ENCODE peak calls at places on chromosome 5, in six cellular contexts. N is tibial artery; W is mammary epithelial cell; S is ascending aorta; U is CD4-positive, CD25-positive, alpha-beta regulatory T cell; Q is left ventricle myocardium inferior. P is an unnamed sample.
A peak's percentile ranks its signal among the peaks of the same experiment; 100 is the strongest.

GRCh38 chr5:40909233-40909632 is at the start of gene C7:
- DNase-seq in N (no peak), W (no peak), S (no peak), U (no peak), Q (no peak), P (no peak)

GRCh38 chr5:179858241-179858585 is 404 bp downstream of the MRNIP start:
- DNase-seq in N (peak; percentile 38), W (peak; percentile 48), S (no peak), U (peak; percentile 72), Q (no peak), P (no peak)

GRCh38 chr5:131654309-131654708 is 19.3 kb upstream of the RAPGEF6 start:
- DNase-seq in N (no peak), W (no peak), S (no peak), U (no peak), Q (no peak), P (no peak)

GRCh38 chr5:80516826-80517225 is 28.9 kb downstream of the FAM151B start:
- DNase-seq in N (no peak), W (peak; percentile 97), S (no peak), U (no peak), Q (no peak), P (no peak)

GRCh38 chr5:145324767-145325479 is 510.2 kb downstream of the PRELID2 start:
- DNase-seq in N (no peak), W (no peak), S (no peak), U (no peak), Q (no peak), P (no peak)

GRCh38 chr5:159100928-159101646 is 1.4 kb upstream of the EBF1 start:
- DNase-seq in N (peak; percentile 38), W (no peak), S (no peak), U (no peak), Q (no peak), P (no peak)

GRCh38 chr5:125394661-125395280 is 648.3 kb upstream of the ZNF608 start:
- DNase-seq in N (no peak), W (peak; percentile 83), S (no peak), U (no peak), Q (no peak), P (no peak)

GRCh38 chr5:119340597-119341218 is 15.1 kb upstream of the TNFAIP8 start:
- DNase-seq in N (no peak), W (no peak), S (no peak), U (peak; percentile 93), Q (no peak), P (no peak)

GRCh38 chr5:138918680-138919079 is 43.5 kb upstream of the LRRTM2 start:
- DNase-seq in N (no peak), W (no peak), S (no peak), U (no peak), Q (no peak), P (no peak)

GRCh38 chr5:123528059-123528458 is 16.1 kb downstream of the CSNK1G3 start:
- DNase-seq in N (no peak), W (no peak), S (no peak), U (no peak), Q (no peak), P (no peak)

GRCh38 chr5:3954189-3954588 is 358.6 kb downstream of the IRX1 start:
- DNase-seq in N (no peak), W (no peak), S (no peak), U (no peak), Q (no peak), P (no peak)

GRCh38 chr5:119367502-119368237 is 11.9 kb downstream of the TNFAIP8 start:
- DNase-seq in N (no peak), W (peak; percentile 85), S (no peak), U (peak; percentile 61), Q (no peak), P (no peak)

GRCh38 chr5:176543428-176544182 is 5.5 kb upstream of the CDHR2 start:
- DNase-seq in N (no peak), W (peak; percentile 61), S (no peak), U (peak; percentile 92), Q (peak; percentile 83), P (no peak)

GRCh38 chr5:72366324-72366976 is 46.3 kb downstream of the PTCD2 start:
- DNase-seq in N (peak; percentile 76), W (peak; percentile 61), S (no peak), U (peak; percentile 62), Q (peak; percentile 46), P (peak; percentile 81)

GRCh38 chr5:173764321-173765029 is 123.7 kb upstream of the CPEB4 start:
- DNase-seq in N (peak; percentile 82), W (peak; percentile 92), S (peak; percentile 70), U (peak; percentile 12), Q (peak; percentile 78), P (peak; percentile 93)

GRCh38 chr5:36826694-36827093 is 49.9 kb upstream of the NIPBL start:
- DNase-seq in N (no peak), W (no peak), S (no peak), U (no peak), Q (no peak), P (no peak)
- H3K9me3 ChIP-seq in N (no peaks in the 10 kb centered on the region), W (no peaks in the 10 kb centered on the region), S (no peaks in the 10 kb centered on the region), U (no peaks in the 10 kb centered on the region), Q (peaks cover 15% of the 10 kb centered on the region), P (no peaks in the 10 kb centered on the region)

DNA sequence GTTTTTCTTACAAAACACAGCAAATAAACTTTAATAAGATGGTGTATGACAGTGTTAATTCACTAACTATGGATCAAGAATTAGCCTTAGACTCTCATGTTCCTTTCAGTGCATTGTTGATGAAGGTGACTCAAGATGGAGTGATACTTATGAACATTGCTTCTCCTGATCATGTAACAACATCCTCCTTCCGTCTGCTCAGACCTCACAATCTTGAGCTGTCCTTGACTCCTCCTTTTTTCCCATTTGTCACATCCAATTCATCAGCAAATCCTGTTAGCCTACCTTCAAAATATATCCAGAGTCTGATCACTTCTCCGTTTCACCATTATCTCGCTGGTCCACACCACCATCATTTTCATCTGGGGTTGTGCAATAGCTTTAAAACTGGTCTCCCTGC is 9.2 kb upstream of the SEMA6A start:
- DNase-seq in N (no peak), W (peak; percentile 52), S (no peak), U (no peak), Q (no peak), P (no peak)
- H3K4me1 ChIP-seq in N (no peaks in the 10 kb centered on the region), W (peaks cover 9% of the 10 kb centered on the region), S (no peaks in the 10 kb centered on the region), U (no peaks in the 10 kb centered on the region), Q (no peaks in the 10 kb centered on the region), P (no peaks in the 10 kb centered on the region)

GRCh38 chr5:1282139-1282992 is 12.5 kb downstream of the TERT start:
- DNase-seq in N (no peak), W (peak; percentile 61), S (no peak), U (no peak), Q (peak; percentile 17), P (no peak)

GRCh38 chr5:1285883-1286291 is 9.0 kb downstream of the TERT start:
- DNase-seq in N (no peak), W (no peak), S (no peak), U (no peak), Q (no peak), P (no peak)

GRCh38 chr5:1281038-1281882 is 13.6 kb downstream of the TERT start:
- DNase-seq in N (no peak), W (no peak), S (no peak), U (no peak), Q (no peak), P (no peak)

GRCh38 chr5:1288439-1289335 is 6.2 kb downstream of the TERT start:
- DNase-seq in N (no peak), W (no peak), S (no peak), U (no peak), Q (no peak), P (no peak)

GRCh38 chr5:1285141-1285540 is 9.7 kb downstream of the TERT start:
- DNase-seq in N (no peak), W (no peak), S (no peak), U (no peak), Q (no peak), P (no peak)
- H3K9me3 ChIP-seq in N (no peaks in the 10 kb centered on the region), W (peaks cover 12% of the 10 kb centered on the region), S (peaks cover 4% of the 10 kb centered on the region), U (no peaks in the 10 kb centered on the region), Q (peaks cover 10% of the 10 kb centered on the region), P (no peaks in the 10 kb centered on the region)

GRCh38 chr5:132770476-132771159 is 6.4 kb downstream of the SEPTIN8 start:
- DNase-seq in N (peak; percentile 78), W (no peak), S (no peak), U (no peak), Q (no peak), P (no peak)
- H3K4me1 ChIP-seq in N (peaks cover 94% of the 10 kb centered on the region), W (peaks cover 19% of the 10 kb centered on the region), S (peaks cover 64% of the 10 kb centered on the region), U (no peaks in the 10 kb centered on the region), Q (peaks cover 96% of the 10 kb centered on the region), P (peaks cover 77% of the 10 kb centered on the region)

GRCh38 chr5:178711572-178711971 is 18.9 kb downstream of the ZNF354A start:
- DNase-seq in N (no peak), W (no peak), S (no peak), U (no peak), Q (no peak), P (no peak)
- H3K9me3 ChIP-seq in N (peaks cover 36% of the 10 kb centered on the region), W (peaks cover 66% of the 10 kb centered on the region), S (peaks cover 100% of the 10 kb centered on the region), U (peaks cover 89% of the 10 kb centered on the region), Q (peaks cover 100% of the 10 kb centered on the region), P (peaks cover 98% of the 10 kb centered on the region)

GRCh38 chr5:1487079-1487764 is 36.5 kb downstream of the LPCAT1 start:
- DNase-seq in N (no peak), W (no peak), S (no peak), U (no peak), Q (no peak), P (no peak)

GRCh38 chr5:1488882-1489680 is 34.7 kb downstream of the LPCAT1 start:
- DNase-seq in N (peak; percentile 56), W (peak; percentile 63), S (no peak), U (peak; percentile 70), Q (no peak), P (no peak)

GRCh38 chr5:1492757-1493156 is 31.0 kb downstream of the LPCAT1 start:
- DNase-seq in N (no peak), W (no peak), S (no peak), U (peak; percentile 29), Q (no peak), P (no peak)

GRCh38 chr5:1490360-1490759 is 33.4 kb downstream of the LPCAT1 start:
- DNase-seq in N (no peak), W (no peak), S (no peak), U (no peak), Q (no peak), P (no peak)

GRCh38 chr5:1489754-1490153 is 34.0 kb downstream of the LPCAT1 start:
- DNase-seq in N (no peak), W (no peak), S (no peak), U (no peak), Q (no peak), P (no peak)
- H3K4me1 ChIP-seq in N (no peaks in the 10 kb centered on the region), W (no peaks in the 10 kb centered on the region), S (no peaks in the 10 kb centered on the region), U (peaks cover 8% of the 10 kb centered on the region), Q (no peaks in the 10 kb centered on the region), P (no peaks in the 10 kb centered on the region)